ENCODE peak calls at places on chromosomes 7 and 10, in seven cellular contexts. A, G, E, W, N, X and S are unnamed samples.

GRCh38 chr10:90751107-90751997 is 106.5 kb downstream of the HTR7 start:
- DNase-seq in A (peak), G (peak), E (peak), X (peak), W (peak), N (peak), S (peak)

GRCh38 chr7:92226981-92227380 is 18.7 kb downstream of the KRIT1 start:
- DNase-seq in N (no peak), W (no peak), G (peak), A (no peak), X (no peak), E (no peak), S (no peak)

GRCh38 chr10:3412071-3412582 is 239.5 kb upstream of the PITRM1 start:
- DNase-seq in A (no peak), W (no peak), E (no peak), X (no peak), N (no peak), G (no peak), S (no peak)

GRCh38 chr7:95777266-95777665 is 4.9 kb downstream of the DYNC1I1 start:
- DNase-seq in X (no peak), A (no peak), W (no peak), G (no peak), N (no peak), E (no peak), S (no peak)

GRCh38 chr10:119370046-119370770 is 162.8 kb downstream of the GRK5 start:
- DNase-seq in N (no peak), W (no peak), E (no peak), G (peak), X (no peak), A (no peak), S (no peak)

GRCh38 chr10:116602648-116603400 is 12.1 kb downstream of the PNLIPRP1 start:
- DNase-seq in E (no peak), X (no peak), A (no peak), W (no peak), G (no peak), N (no peak), S (no peak)

GRCh38 chr10:109899578-109900355 is 23.5 kb downstream of the XPNPEP1 start:
- DNase-seq in E (no peak), A (no peak), W (no peak), N (no peak), X (no peak), G (peak), S (no peak)

GRCh38 chr10:59435707-59436106 is 73.4 kb upstream of the FAM13C start:
- DNase-seq in N (no peak), G (no peak), A (no peak), W (no peak), X (no peak), E (no peak), S (no peak)

GRCh38 chr10:29319205-29319781 is 30.4 kb downstream of the LYZL1 start:
- DNase-seq in A (no peak), N (no peak), W (no peak), G (no peak), X (no peak), E (no peak), S (peak)

GRCh38 chr10:130936844-130937243 is 374.7 kb downstream of the TCERG1L start:
- DNase-seq in N (no peak), X (no peak), A (no peak), E (no peak), G (no peak), W (no peak), S (no peak)

GRCh38 chr10:71767420-71768035 is 5.8 kb downstream of the VSIR start:
- DNase-seq in E (no peak), G (no peak), N (no peak), W (no peak), A (peak), X (no peak), S (peak)

GRCh38 chr10:132546567-132547420 is 9.2 kb downstream of the INPP5A start:
- DNase-seq in N (no peak), G (no peak), E (no peak), W (peak), X (no peak), A (no peak), S (no peak)

GRCh38 chr7:147376152-147376551 is 1214.4 kb upstream of the C7orf33 start:
- DNase-seq in G (no peak), E (no peak), N (no peak), W (no peak), X (no peak), A (no peak), S (no peak)

GRCh38 chr10:89793649-89794254 is 92.4 kb downstream of the KIF20B start:
- DNase-seq in X (peak), E (no peak), W (no peak), G (peak), A (peak), N (peak), S (peak)

GRCh38 chr7:75039166-75039565 is 34.4 kb downstream of the RCC1L start:
- DNase-seq in X (no peak), A (no peak), N (no peak), E (no peak), W (no peak), G (peak), S (no peak)

GRCh38 chr7:67484244-67484751 is 487.7 kb downstream of the TYW1 start:
- DNase-seq in G (peak), E (peak), A (peak), W (peak), X (no peak), N (peak), S (peak)

GRCh38 chr10:11109590-11109989 is 91.9 kb downstream of the CELF2 start:
- DNase-seq in N (no peak), G (no peak), W (no peak), X (no peak), A (no peak), E (no peak), S (no peak)

GRCh38 chr7:148191391-148192076 is 399.0 kb upstream of the C7orf33 start:
- DNase-seq in X (no peak), W (no peak), A (no peak), E (no peak), N (no peak), G (no peak), S (no peak)

GRCh38 chr7:83547526-83547925 is 101.4 kb downstream of the SEMA3E start:
- DNase-seq in X (peak), A (peak), E (no peak), W (no peak), N (no peak), G (peak), S (no peak)

GRCh38 chr7:135856356-135857144 is 107.9 kb upstream of the FAM180A start:
- DNase-seq in W (no peak), E (no peak), G (peak), A (no peak), N (no peak), X (no peak), S (no peak)

GRCh38 chr7:106841896-106842390 is 23.1 kb upstream of the PIK3CG start:
- DNase-seq in A (no peak), G (no peak), N (no peak), X (no peak), E (no peak), W (no peak), S (no peak)

GRCh38 chr7:18505870-18506460 is 10.4 kb downstream of the HDAC9 start:
- DNase-seq in W (no peak), G (peak), X (no peak), A (no peak), E (no peak), N (no peak), S (no peak)

GRCh38 chr10:128325788-128326187 is 199.6 kb upstream of the MKI67 start:
- DNase-seq in E (no peak), X (no peak), N (no peak), W (no peak), G (no peak), A (no peak), S (no peak)

GRCh38 chr7:127154101-127154500 is 98.6 kb downstream of the GRM8 start:
- DNase-seq in X (no peak), N (no peak), G (no peak), A (no peak), E (no peak), W (no peak), S (no peak)

GRCh38 chr10:120940299-120940900 is 89.2 kb downstream of the WDR11 start:
- DNase-seq in G (no peak), E (no peak), A (no peak), N (no peak), W (no peak), X (no peak), S (no peak)

GRCh38 chr10:44180321-44181154 is 204.4 kb downstream of the CXCL12 start:
- DNase-seq in A (no peak), G (peak), W (no peak), E (no peak), X (no peak), N (no peak), S (no peak)

GRCh38 chr7:149292101-149292823 is 30.3 kb downstream of the ZNF783 start:
- DNase-seq in W (peak), E (peak), X (no peak), G (no peak), A (no peak), N (no peak), S (no peak)

GRCh38 chr10:7526017-7526400 is 115.2 kb upstream of the SFMBT2 start:
- DNase-seq in W (peak), X (no peak), G (no peak), A (no peak), E (no peak), N (no peak), S (peak)

GRCh38 chr7:144671429-144671828 is 164.4 kb downstream of the TPK1 start:
- DNase-seq in X (no peak), W (no peak), G (no peak), N (no peak), E (no peak), A (no peak), S (no peak)

GRCh38 chr7:47266131-47266706 is 315.7 kb downstream of the TNS3 start:
- DNase-seq in G (peak), W (peak), A (peak), N (peak), E (peak), X (peak), S (peak)

GRCh38 chr7:7265057-7265456 is 82.7 kb downstream of the C1GALT1 start:
- DNase-seq in N (no peak), G (peak), X (no peak), W (no peak), A (no peak), E (no peak), S (no peak)

GRCh38 chr7:66326501-66327180 is 121.5 kb downstream of the TPST1 start:
- DNase-seq in A (no peak), E (no peak), N (no peak), G (peak), W (no peak), X (no peak), S (no peak)

GRCh38 chr10:77406764-77407430 is 230.7 kb downstream of the KCNMA1 start:
- DNase-seq in E (no peak), G (no peak), X (no peak), N (no peak), W (no peak), A (no peak), S (no peak)

GRCh38 chr7:35424869-35425495 is 171.1 kb upstream of the TBX20 start:
- DNase-seq in W (peak), A (peak), G (peak), X (no peak), E (peak), N (peak), S (peak)

GRCh38 chr10:69652857-69653199 is 22.8 kb downstream of the FAM241B start:
- DNase-seq in W (no peak), N (no peak), E (no peak), A (no peak), G (no peak), X (no peak), S (no peak)

GRCh38 chr10:132328738-132329137 is 3.3 kb upstream of the LRRC27 start:
- DNase-seq in E (no peak), A (no peak), N (peak), G (no peak), X (no peak), W (no peak), S (no peak)

GRCh38 chr7:138741453-138741735 is 40.2 kb upstream of the SVOPL start:
- DNase-seq in G (no peak), N (no peak), E (no peak), W (no peak), X (no peak), A (no peak), S (no peak)

GRCh38 chr7:138738114-138738513 is 37.0 kb upstream of the SVOPL start:
- DNase-seq in E (no peak), N (no peak), G (no peak), A (no peak), W (no peak), X (no peak), S (no peak)

GRCh38 chr7:138739859-138740258 is 38.7 kb upstream of the SVOPL start:
- DNase-seq in G (no peak), W (no peak), A (no peak), X (no peak), N (no peak), E (no peak), S (no peak)

GRCh38 chr7:138735399-138735798 is 34.2 kb upstream of the SVOPL start:
- DNase-seq in E (no peak), W (no peak), G (no peak), N (no peak), A (no peak), X (no peak), S (no peak)

GRCh38 chr7:138738551-138739335 is 37.6 kb upstream of the SVOPL start:
- DNase-seq in E (peak), G (peak), X (peak), W (peak), N (peak), A (peak), S (peak)
- TF ChIP-seq USF2 in E (no peak), G (no peak), X (no peak), W (no peak), N (no peak), A (no peak), S (no peak)

DNA sequence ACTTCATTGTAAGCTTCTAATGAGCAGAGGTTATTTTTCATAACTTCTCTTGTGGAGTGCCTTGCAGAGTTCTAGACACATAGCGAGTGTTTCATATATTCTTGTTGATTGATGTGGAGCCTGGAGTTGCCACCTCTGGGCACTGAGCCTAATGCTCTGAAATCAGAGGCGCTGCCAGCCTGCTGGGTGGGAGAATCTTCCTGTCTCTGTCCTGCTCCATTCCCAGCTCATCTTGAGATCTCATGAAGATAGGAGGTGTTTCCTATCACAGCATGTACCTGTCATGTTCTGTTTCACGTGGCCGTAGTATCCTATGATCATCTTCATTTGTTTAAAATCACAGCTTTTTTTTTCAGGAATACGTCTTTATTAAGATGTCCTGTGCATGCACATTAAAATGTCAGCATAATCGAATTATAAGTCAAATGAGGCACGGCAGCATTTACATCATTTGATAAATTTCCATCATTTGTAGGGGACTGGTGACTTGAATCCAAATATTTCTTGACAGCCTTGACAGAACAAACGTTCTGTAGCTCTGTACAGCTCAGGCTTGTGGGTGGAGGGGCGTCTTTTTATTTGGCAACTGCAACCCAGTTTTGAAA is 393.0 kb downstream of the PHTF2 start:
- DNase-seq in A (no peak), N (no peak), W (no peak), G (no peak), X (no peak), E (no peak), S (no peak)
- TF ChIP-seq USF2 in A (no peak), N (no peak), W (no peak), G (no peak), X (no peak), E (no peak), S (no peak)

GRCh38 chr10:102175415-102175814 is 23.2 kb downstream of the NOLC1 start:
- DNase-seq in X (no peak), E (no peak), G (peak), W (no peak), N (no peak), A (no peak), S (no peak)
- TF ChIP-seq USF2 in X (no peak), E (no peak), G (no peak), W (no peak), N (no peak), A (no peak), S (no peak)

DNA sequence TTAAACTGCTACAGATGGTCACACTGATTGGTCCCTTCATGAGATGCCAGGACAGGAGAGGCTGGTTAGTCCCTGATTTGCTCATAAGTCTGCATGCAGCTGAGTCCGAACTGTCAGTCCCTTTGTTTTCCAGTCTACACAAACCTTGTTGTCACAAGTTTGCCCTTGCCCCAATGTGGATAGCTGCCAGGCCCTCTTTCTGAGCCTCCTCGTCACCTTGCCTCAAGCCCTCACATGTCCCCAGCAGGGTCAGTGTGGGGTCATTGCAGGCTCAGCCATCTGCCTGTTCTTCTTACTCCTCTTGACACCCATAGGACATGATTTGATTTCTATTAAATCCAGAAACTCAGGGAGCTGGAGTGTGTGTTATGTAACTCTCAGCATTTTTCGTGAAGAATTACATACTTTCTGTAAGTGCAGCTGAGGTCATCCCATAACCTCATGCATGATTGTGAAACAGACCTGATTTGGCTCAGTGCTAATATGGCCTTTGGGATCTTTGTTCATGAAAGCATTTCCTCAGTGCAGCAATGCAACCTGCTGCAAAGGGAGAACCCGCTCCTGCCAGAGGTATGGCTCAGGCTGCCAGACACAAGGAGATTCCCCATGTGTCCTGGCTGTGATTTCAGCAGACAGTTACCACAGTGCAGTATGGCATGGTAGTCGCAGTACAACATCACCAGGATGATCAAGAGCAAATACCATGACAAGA is 70.0 kb upstream of the ZMIZ2 start:
- DNase-seq in X (no peak), E (no peak), N (no peak), W (no peak), A (no peak), G (peak), S (peak)
- TF ChIP-seq USF2 in X (no peak), E (no peak), N (no peak), W (no peak), A (no peak), G (no peak), S (no peak)

DNA sequence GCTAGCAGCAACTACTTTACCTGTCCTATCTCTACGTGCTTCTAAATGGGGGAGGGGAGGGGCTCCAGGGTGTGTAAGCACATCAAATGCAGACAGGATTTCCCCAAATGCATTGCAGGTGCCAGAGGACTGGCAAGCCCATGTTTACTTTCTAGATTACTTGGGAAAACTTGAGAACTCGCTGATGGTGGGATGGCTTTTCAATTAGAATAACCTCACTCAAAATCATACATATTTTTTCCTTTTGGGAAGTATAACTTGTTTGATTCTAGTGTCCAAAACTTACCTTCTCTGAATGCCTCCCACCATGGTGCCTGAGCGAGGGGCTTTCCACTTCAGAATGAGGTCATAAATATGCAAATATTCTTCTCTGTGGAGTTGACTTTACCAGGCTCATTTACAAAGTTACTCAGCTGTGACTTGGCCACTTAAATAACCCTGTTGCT is 191.3 kb upstream of the RHOBTB1 start:
- DNase-seq in N (no peak), G (no peak), W (peak), X (peak), E (no peak), A (no peak), S (no peak)
- TF ChIP-seq USF2 in N (no peak), G (no peak), W (no peak), X (no peak), E (no peak), A (no peak), S (no peak)

GRCh38 chr10:12412671-12413368 is 63.5 kb downstream of the CAMK1D start:
- DNase-seq in W (no peak), A (no peak), N (no peak), X (no peak), E (no peak), G (no peak), S (no peak)
- TF ChIP-seq USF2 in W (no peak), A (no peak), N (no peak), X (no peak), E (no peak), G (no peak), S (no peak)

DNA sequence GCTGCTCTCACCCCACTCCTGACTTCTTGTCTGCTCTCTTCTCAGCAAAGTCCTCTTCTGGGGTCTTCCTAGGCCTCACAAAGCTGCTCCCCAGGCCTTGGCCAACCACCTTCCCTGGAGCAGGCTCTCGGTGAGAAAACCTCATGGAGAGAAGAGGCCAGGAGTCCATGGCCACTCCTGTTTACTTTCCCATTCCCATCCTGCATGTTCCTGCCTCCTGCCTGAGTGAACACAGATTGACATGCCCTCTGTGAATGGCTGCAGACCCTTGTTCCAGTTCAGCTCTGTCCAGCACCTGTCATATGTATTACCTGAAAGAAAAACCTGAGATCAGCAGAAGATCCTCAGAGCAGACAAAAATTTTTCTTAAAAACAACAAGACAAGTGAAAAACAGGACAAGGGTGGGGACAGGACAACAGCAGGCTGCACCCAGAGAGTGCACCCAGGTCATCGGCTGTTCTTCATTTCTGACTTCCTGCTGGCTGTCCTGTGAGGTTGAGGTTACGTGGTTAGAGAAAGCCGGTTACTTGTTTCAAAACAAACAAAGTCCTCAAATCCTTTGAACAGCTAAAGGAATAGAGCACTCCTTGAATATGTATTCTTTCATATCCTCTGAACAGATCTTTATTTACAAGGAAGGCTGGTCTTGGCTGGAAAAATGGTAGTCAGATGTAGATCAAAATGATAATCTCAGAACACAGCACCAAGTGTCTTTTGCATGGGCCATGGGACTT is 34.0 kb upstream of the DLD start:
- DNase-seq in N (no peak), X (no peak), E (no peak), A (no peak), G (no peak), W (no peak), S (peak)
- TF ChIP-seq USF2 in N (no peak), X (no peak), E (no peak), A (no peak), G (no peak), W (no peak), S (no peak)

GRCh38 chr10:6347391-6347951 is 144.7 kb downstream of the PFKFB3 start:
- DNase-seq in W (no peak), N (no peak), G (peak), A (no peak), X (peak), E (no peak), S (no peak)

GRCh38 chr10:6350609-6351008 is 147.9 kb downstream of the PFKFB3 start:
- DNase-seq in W (no peak), A (no peak), E (no peak), N (no peak), G (no peak), X (no peak), S (no peak)

GRCh38 chr10:6349846-6350245 is 147.1 kb downstream of the PFKFB3 start:
- DNase-seq in W (no peak), E (no peak), A (no peak), X (no peak), G (no peak), N (no peak), S (no peak)

GRCh38 chr10:6346621-6347020 is 143.9 kb downstream of the PFKFB3 start:
- DNase-seq in A (no peak), W (no peak), G (no peak), N (no peak), X (no peak), E (no peak), S (no peak)

GRCh38 chr10:6348091-6348862 is 145.5 kb downstream of the PFKFB3 start:
- DNase-seq in W (no peak), A (no peak), E (no peak), X (peak), N (no peak), G (no peak), S (no peak)
- TF ChIP-seq USF2 in W (no peak), A (no peak), E (no peak), X (no peak), N (no peak), G (no peak), S (no peak)